ENCODE peak calls at places on chromosomes 11 and 22, in five cellular contexts. N, B, Z, W and M are unnamed samples.

GRCh38 chr11:2515401-2516275 is 70.8 kb downstream of the KCNQ1 start:
- DNase-seq in N (peak; percentile 7), B (peak; percentile 4), Z (no peak), W (peak; percentile 17), M (peak; percentile 47)

GRCh38 chr11:29063630-29064361 is 953.0 kb downstream of the KCNA4 start:
- DNase-seq in N (no peak), B (no peak), Z (no peak), W (no peak), M (no peak)

GRCh38 chr11:45736424-45736823 is 68.5 kb upstream of the SLC35C1 start:
- DNase-seq in N (no peak), B (no peak), Z (no peak), W (no peak), M (peak; percentile 60)

GRCh38 chr22:24325105-24325757 is 54.6 kb downstream of the SPECC1L start:
- DNase-seq in N (no peak), B (no peak), Z (peak; percentile 16), W (no peak), M (no peak)

GRCh38 chr22:17890245-17890671 is 116.0 kb upstream of the BID start:
- DNase-seq in N (peak; percentile 55), B (no peak), Z (no peak), W (no peak), M (no peak)

GRCh38 chr11:130131957-130132850 is 27.4 kb upstream of the ST14 start:
- DNase-seq in N (peak; percentile 49), B (no peak), Z (peak; percentile 71), W (peak; percentile 41), M (no peak)

GRCh38 chr22:49272546-49273125 is 555.0 kb downstream of the BRD1 start:
- DNase-seq in N (no peak), B (no peak), Z (no peak), W (no peak), M (no peak)

GRCh38 chr11:126766425-126766824 is 234.1 kb downstream of the KIRREL3 start:
- DNase-seq in N (peak; percentile 19), B (no peak), Z (no peak), W (no peak), M (no peak)

GRCh38 chr22:44311855-44312170 is 938 bp downstream of the SHISAL1 start:
- DNase-seq in N (no peak), B (no peak), Z (no peak), W (no peak), M (no peak)

GRCh38 chr11:64844330-64845124 is at the start of gene CDC42BPG:
- DNase-seq in N (peak; percentile 91), B (no peak), Z (peak; percentile 87), W (peak; percentile 92), M (no peak)

GRCh38 chr22:28799834-28800307 is 498 bp downstream of the XBP1 start:
- DNase-seq in N (peak; percentile 73), B (peak; percentile 40), Z (no peak), W (peak; percentile 72), M (peak; percentile 85)

GRCh38 chr22:41501209-41501608 is 32.3 kb downstream of the ACO2 start:
- DNase-seq in N (no peak), B (no peak), Z (peak; percentile 33), W (no peak), M (no peak)

GRCh38 chr11:112513936-112514716 is 253.5 kb upstream of the PLET1 start:
- DNase-seq in N (no peak), B (no peak), Z (no peak), W (no peak), M (no peak)

GRCh38 chr11:91174734-91175133 is 951.9 kb upstream of the CHORDC1 start:
- DNase-seq in N (no peak), B (no peak), Z (no peak), W (no peak), M (no peak)

GRCh38 chr11:88300888-88301477 is 36.6 kb downstream of the CTSC start:
- DNase-seq in N (no peak), B (no peak), Z (no peak), W (no peak), M (no peak)

GRCh38 chr11:58560842-58561241 is 14.8 kb downstream of the LPXN start:
- DNase-seq in N (no peak), B (no peak), Z (no peak), W (no peak), M (no peak)

GRCh38 chr11:103923473-103923931 is 112.9 kb upstream of the DDI1 start:
- DNase-seq in N (no peak), B (no peak), Z (peak; percentile 4), W (no peak), M (no peak)

GRCh38 chr11:132058211-132058772 is 687.9 kb downstream of the NTM start:
- DNase-seq in N (peak; percentile 17), B (no peak), Z (no peak), W (no peak), M (no peak)

GRCh38 chr11:33018005-33018404 is 2.3 kb downstream of the DEPDC7 start:
- DNase-seq in N (no peak), B (no peak), Z (no peak), W (no peak), M (no peak)

GRCh38 chr11:111582163-111582562 is 20.1 kb upstream of the SIK2 start:
- DNase-seq in N (no peak), B (no peak), Z (no peak), W (no peak), M (no peak)

GRCh38 chr11:833849-834311 is 1.1 kb downstream of the CD151 start:
- DNase-seq in N (peak; percentile 56), B (no peak), Z (no peak), W (peak; percentile 43), M (no peak)

GRCh38 chr22:39727541-39727940 is 157.0 kb downstream of the CACNA1I start:
- DNase-seq in N (no peak), B (no peak), Z (peak; percentile 24), W (no peak), M (no peak)

GRCh38 chr11:1888811-1889526 is 2.7 kb downstream of the PRR33 start:
- DNase-seq in N (peak; percentile 39), B (peak; percentile 12), Z (no peak), W (peak; percentile 42), M (no peak)

GRCh38 chr11:40188848-40189247 is 1270.6 kb downstream of the LRRC4C start:
- DNase-seq in N (no peak), B (no peak), Z (no peak), W (peak; percentile 67), M (no peak)

GRCh38 chr11:57205046-57205671 is 23.4 kb downstream of the LRRC55 start:
- DNase-seq in N (no peak), B (no peak), Z (no peak), W (no peak), M (no peak)

GRCh38 chr11:70517996-70518907 is 119.9 kb downstream of the CTTN start:
- DNase-seq in N (no peak), B (no peak), Z (no peak), W (no peak), M (no peak)

GRCh38 chr11:19551454-19551853 is 161.2 kb upstream of the NAV2 start:
- DNase-seq in N (no peak), B (no peak), Z (no peak), W (no peak), M (no peak)

GRCh38 chr11:68127791-68128681 is 6.8 kb upstream of the CHKA start:
- DNase-seq in N (peak; percentile 50), B (no peak), Z (no peak), W (peak; percentile 90), M (peak; percentile 78)

GRCh38 chr11:8561461-8561860 is 32.6 kb downstream of the STK33 start:
- DNase-seq in N (no peak), B (no peak), Z (no peak), W (no peak), M (no peak)

GRCh38 chr11:97487387-97487786 is 1097.6 kb downstream of the JRKL start:
- DNase-seq in N (no peak), B (no peak), Z (no peak), W (no peak), M (no peak)

GRCh38 chr22:39820266-39820665 is 73.3 kb downstream of the ENTHD1 start:
- DNase-seq in N (no peak), B (no peak), Z (peak; percentile 11), W (no peak), M (no peak)

DNA sequence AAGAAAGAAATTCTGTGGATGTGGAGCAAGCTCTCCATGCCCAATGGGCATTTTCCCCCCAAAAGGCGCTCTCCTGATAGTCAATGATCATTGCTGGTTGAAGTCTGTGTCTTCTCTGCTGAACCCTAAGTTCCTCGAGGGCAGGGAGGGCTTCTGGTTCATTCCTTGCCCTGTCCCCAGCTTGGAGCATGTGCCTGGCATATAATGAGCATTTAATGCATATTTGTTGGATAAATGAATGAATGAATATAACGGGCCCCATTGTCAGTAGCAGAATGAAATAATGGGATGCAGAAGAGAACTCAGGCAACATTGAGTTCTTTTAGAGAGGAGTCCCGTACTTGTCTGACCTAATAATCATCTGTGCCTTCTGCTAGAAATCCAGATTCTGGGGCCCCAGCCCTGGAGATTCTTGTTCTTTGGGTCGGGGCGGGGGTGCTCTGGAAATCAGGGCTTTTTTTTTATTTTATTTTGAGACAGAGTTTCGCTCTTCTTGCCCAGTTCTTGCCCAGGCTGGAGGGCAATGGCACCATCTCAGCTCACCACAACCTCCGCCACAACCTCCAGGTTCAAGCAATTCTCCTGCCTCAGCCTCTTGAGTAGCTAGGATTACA is 64.4 kb downstream of the CD82 start:
- DNase-seq in N (no peak), B (no peak), Z (no peak), W (peak; percentile 3), M (peak; percentile 32)
- H3K4me1 ChIP-seq in N (no peaks in the 10 kb centered on the region), B (no peaks in the 10 kb centered on the region), Z (peaks cover 12% of the 10 kb centered on the region), W (peaks cover 40% of the 10 kb centered on the region), M (peaks cover 68% of the 10 kb centered on the region)

GRCh38 chr22:34976886-34977285 is 89.1 kb upstream of the ISX start:
- DNase-seq in N (no peak), B (no peak), Z (no peak), W (no peak), M (no peak)

GRCh38 chr22:34973016-34973415 is 92.9 kb upstream of the ISX start:
- DNase-seq in N (no peak), B (no peak), Z (no peak), W (no peak), M (no peak)

GRCh38 chr22:34976474-34976873 is 89.5 kb upstream of the ISX start:
- DNase-seq in N (no peak), B (no peak), Z (no peak), W (no peak), M (no peak)

GRCh38 chr22:34973926-34974325 is 92.0 kb upstream of the ISX start:
- DNase-seq in N (no peak), B (no peak), Z (no peak), W (no peak), M (no peak)

GRCh38 chr22:34975721-34976120 is 90.2 kb upstream of the ISX start:
- DNase-seq in N (no peak), B (no peak), Z (no peak), W (no peak), M (no peak)
- TF ChIP-seq CTCF in N (no peak), B (no peak), Z (peak; percentile 7), W (no peak), M (no peak)

GRCh38 chr22:19962909-19963806 is 21.5 kb upstream of the TXNRD2 start:
- DNase-seq in N (peak; percentile 93), B (no peak), Z (no peak), W (peak; percentile 95), M (no peak)
- TF ChIP-seq EP300 in N (peak; percentile 36), B (no peak), Z (no peak), W (no peak), M (no peak)

DNA sequence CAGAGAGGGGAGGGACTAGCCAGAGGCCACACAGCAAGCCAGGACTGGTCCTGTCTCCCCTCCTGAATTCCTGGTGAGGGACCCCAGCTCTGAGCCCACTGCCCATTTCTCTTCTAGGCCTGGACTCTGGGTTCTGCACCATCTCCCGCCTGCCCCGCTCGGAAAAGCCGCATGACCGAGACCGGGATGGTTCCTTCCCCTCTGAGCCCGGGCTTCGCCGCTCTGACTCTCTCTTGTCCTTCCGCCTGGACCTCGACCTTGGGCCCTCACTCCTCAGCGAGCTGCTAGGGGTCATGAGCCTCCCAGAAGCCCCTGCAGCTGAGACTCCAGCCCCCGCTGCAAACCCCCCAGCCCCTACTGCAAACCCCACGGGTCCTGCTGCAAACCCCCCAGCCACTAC is 7.7 kb downstream of the CDC42EP1 start:
- DNase-seq in N (no peak), B (no peak), Z (no peak), W (no peak), M (no peak)
- H3K4me1 ChIP-seq in N (peaks cover 50% of the 10 kb centered on the region), B (peaks cover 6% of the 10 kb centered on the region), Z (peaks cover 55% of the 10 kb centered on the region), W (peaks cover 89% of the 10 kb centered on the region), M (peaks cover 55% of the 10 kb centered on the region)